ENCODE peak calls at places on chromosomes 2 and 18, in seven cellular contexts. Y is CD8-positive, alpha-beta memory T cell; X is IMR-90; U is cardiac muscle cell; B is right cardiac atrium; W is hepatocyte; S is tibial artery. M is an unnamed sample. For H3K4me1, the result is how much of the 10 kb centered on the place peaks cover.

GRCh38 chr2:110770308-110770695 is 37.9 kb downstream of the ACOXL start:
- DNase-seq in Y (no peak), X (no peak), U (no peak), B (peak), W (no peak), S (no peak), M (no peak)

GRCh38 chr2:86649119-86649947 is 25.7 kb upstream of the RNF103 start:
- DNase-seq in Y (no peak), X (no peak), U (no peak), B (no peak), W (peak), S (no peak), M (no peak)

GRCh38 chr2:43424262-43425207 is 171.3 kb downstream of the THADA start:
- DNase-seq in Y (no peak), X (no peak), U (no peak), B (no peak), W (peak), S (no peak), M (no peak)

GRCh38 chr2:143906850-143907249 is 613.1 kb downstream of the ZEB2 start:
- DNase-seq in Y (no peak), X (no peak), U (no peak), B (no peak), W (no peak), S (no peak), M (no peak)

GRCh38 chr2:161416633-161417427 is 733 bp downstream of the TBR1 start:
- DNase-seq in Y (no peak), X (no peak), U (no peak), B (no peak), W (no peak), S (no peak), M (no peak)

GRCh38 chr2:207110310-207110709 is 55.4 kb downstream of the KLF7 start:
- DNase-seq in Y (no peak), X (no peak), U (no peak), B (no peak), W (no peak), S (no peak), M (no peak)

GRCh38 chr2:175282300-175282699 is 100.8 kb upstream of the ATP5MC3 start:
- DNase-seq in Y (no peak), X (peak), U (peak), B (no peak), W (peak), S (no peak), M (no peak)

GRCh38 chr2:197229509-197230458 is 80.8 kb downstream of the ANKRD44 start:
- DNase-seq in Y (no peak), X (peak), U (no peak), B (no peak), W (no peak), S (no peak), M (no peak)

GRCh38 chr2:100242416-100242815 is 79.9 kb downstream of the LONRF2 start:
- DNase-seq in Y (no peak), X (peak), U (peak), B (peak), W (no peak), S (no peak), M (no peak)

GRCh38 chr2:121489944-121490585 is 40.6 kb upstream of the RNU4ATAC start:
- DNase-seq in Y (no peak), X (no peak), U (peak), B (no peak), W (no peak), S (no peak), M (no peak)

GRCh38 chr2:88092773-88093172 is 25.1 kb downstream of the SMYD1 start:
- DNase-seq in Y (no peak), X (no peak), U (no peak), B (no peak), W (no peak), S (no peak), M (no peak)

GRCh38 chr2:181578829-181579228 is 78.1 kb downstream of the CERKL start:
- DNase-seq in Y (no peak), X (no peak), U (no peak), B (no peak), W (no peak), S (no peak), M (no peak)

GRCh38 chr18:58640891-58641610 is 12.2 kb upstream of the ALPK2 start:
- DNase-seq in Y (no peak), X (no peak), U (no peak), B (no peak), W (no peak), S (no peak), M (no peak)

GRCh38 chr2:133674433-133675331 is 106.4 kb upstream of the NCKAP5 start:
- DNase-seq in Y (no peak), X (peak), U (peak), B (peak), W (peak), S (peak), M (peak)

GRCh38 chr18:31373641-31374040 is 2.9 kb upstream of the DSG4 start:
- DNase-seq in Y (no peak), X (no peak), U (no peak), B (no peak), W (peak), S (no peak), M (no peak)

GRCh38 chr2:54341656-54342055 is 85.6 kb upstream of the TSPYL6 start:
- DNase-seq in Y (no peak), X (no peak), U (no peak), B (no peak), W (no peak), S (no peak), M (no peak)

DNA sequence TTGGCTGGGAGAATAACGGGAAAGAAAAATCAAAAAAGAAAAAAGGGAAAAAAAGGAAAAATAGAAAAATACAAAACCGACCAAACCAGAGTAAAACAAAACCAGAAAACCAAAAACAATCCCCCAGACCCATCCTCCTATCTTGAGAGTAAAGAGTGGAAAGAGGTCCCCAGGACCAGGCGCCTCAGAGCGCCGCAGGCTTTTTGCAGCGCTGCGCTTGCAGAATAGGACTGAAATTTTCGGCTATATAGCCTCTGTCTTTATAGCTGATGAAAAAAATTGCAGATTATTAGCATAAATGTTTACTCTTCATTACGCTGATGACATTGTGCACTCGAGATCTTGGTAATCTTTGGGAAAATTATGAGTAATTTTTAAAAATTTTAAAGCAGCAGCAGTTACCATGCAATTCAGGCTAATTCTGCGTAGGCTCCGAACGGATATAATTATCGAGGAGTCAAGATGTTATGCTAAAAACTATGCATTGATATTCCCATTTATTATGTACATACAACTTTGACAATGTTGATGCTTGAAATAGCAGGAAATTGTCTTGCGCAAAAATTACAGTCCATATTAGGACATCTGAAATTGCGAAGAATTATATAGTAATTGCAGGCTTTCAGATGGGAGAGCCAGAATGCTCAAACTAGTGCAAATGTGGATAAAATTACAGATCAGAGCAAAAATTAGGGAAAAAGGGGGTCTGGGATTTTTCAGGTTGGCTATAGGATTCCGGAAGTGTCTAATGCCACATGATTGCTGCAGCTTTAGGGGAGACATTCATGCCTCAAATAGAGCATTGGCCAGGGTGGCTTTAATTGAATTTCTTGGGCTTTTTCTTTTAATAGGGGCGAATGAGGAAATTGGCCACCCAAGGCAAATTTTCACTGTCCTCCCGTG is 8.4 kb downstream of the DLX1 start:
- DNase-seq in Y (no peak), X (no peak), U (no peak), B (no peak), W (no peak), S (no peak), M (no peak)
- H3K4me3 ChIP-seq in Y (no peak), X (peak), U (no peak), B (peak), W (no peak), S (no peak), M (no peak)

DNA sequence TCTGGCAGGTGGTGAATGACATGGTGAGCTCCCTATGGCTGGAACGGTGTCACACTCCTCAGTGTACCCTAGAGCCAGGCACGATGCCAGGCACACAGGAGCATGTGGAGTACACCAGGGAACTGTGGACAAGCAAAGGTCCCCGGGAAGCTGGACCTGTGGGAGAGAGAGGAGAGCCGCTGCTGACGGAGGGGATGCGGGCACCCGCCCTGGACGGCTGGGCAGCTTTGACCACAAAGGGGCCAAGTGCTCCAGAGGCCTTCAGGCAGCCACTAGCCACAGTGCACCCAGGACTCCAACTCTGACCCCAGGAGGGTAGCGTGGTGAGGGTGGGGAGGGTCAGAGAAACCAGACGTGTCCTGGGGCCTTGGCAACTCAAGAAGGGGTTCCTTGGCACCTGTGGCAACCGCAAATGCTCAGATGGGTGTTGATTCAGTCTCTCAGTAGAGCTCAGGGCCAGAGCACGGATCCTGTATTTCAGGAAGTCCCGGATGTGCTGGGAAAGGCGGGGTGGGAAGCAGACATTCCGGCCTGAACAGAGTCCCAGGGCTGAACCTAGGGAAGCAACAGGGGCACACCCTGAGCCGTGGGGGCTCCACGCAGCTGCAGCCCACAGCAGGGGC is 2.3 kb upstream of the MAB21L4 start:
- DNase-seq in Y (no peak), X (no peak), U (no peak), B (peak), W (no peak), S (no peak), M (no peak)
- H3K27ac ChIP-seq in Y (no peak), X (no peak), U (no peak), B (peak), W (no peak), S (no peak), M (peak)

GRCh38 chr2:65794994-65795393 is 362.6 kb upstream of the SPRED2 start:
- DNase-seq in Y (no peak), X (no peak), U (no peak), B (no peak), W (no peak), S (no peak), M (no peak)
- H3K4me1 ChIP-seq in Y (under half), X (under half), U (under half), B (under half), W (under half), S (under half), M (under half)

DNA sequence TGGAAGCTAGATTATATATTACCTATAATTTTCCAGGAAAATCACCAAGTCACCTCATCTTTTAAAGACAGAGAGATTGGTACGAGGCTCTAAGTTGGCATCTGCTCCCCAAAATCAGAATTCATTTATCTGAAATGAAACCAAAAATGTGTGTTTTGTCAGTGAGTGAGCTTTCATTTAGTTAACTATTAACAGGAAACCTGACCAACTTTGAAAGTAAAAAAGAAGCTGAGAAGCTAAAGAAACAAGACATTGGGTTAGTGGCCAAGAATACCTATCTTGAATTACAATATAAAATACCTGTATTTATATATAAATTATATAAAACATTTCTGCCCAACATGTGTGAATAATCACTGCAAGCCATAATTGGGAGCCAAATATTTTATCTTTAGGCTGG is 1.9 kb downstream of the MPPE1 start:
- DNase-seq in Y (no peak), X (no peak), U (no peak), B (no peak), W (no peak), S (no peak), M (no peak)
- H3K4me3 ChIP-seq in Y (no peak), X (no peak), U (no peak), B (no peak), W (no peak), S (no peak), M (no peak)

GRCh38 chr2:85189606-85190270 is 56.5 kb downstream of the TCF7L1 start:
- DNase-seq in Y (no peak), X (no peak), U (peak), B (no peak), W (peak), S (no peak), M (no peak)
- H3K27ac ChIP-seq in Y (no peak), X (no peak), U (peak), B (no peak), W (peak), S (no peak), M (no peak)

DNA sequence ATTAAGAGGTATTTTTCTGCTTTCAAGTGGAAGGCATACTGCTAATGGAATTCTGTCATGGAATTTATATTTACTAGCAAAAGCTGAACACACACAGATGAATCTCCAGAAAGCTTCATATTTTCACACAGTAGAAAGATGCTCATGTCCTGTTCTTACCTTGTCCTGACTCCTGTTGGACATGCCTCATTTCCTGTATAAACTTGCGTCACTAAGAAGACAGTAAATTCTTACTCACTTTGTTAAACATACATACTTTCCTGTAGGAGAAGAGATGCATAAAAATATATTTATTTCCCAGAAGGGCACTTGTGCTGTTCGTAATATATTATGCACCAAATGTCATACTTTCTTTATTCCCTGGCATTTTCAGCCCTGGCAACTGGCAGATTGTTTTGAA is 238.3 kb upstream of the RASGRP3 start:
- DNase-seq in Y (no peak), X (peak), U (no peak), B (no peak), W (no peak), S (no peak), M (no peak)
- H3K4me1 ChIP-seq in Y (under half), X (under half), U (under half), B (under half), W (under half), S (under half), M (under half)

GRCh38 chr2:27407798-27408491 is 1.4 kb downstream of the PPM1G start:
- DNase-seq in Y (no peak), X (peak), U (peak), B (no peak), W (peak), S (no peak), M (no peak)
- H3K4me3 ChIP-seq in Y (peak), X (peak), U (peak), B (peak), W (peak), S (peak), M (peak)

GRCh38 chr2:134818321-134818720 is 20.1 kb upstream of the ACMSD start:
- DNase-seq in Y (no peak), X (peak), U (no peak), B (no peak), W (peak), S (no peak), M (no peak)
- H3K27ac ChIP-seq in Y (no peak), X (no peak), U (no peak), B (no peak), W (peak), S (no peak), M (no peak)

GRCh38 chr2:1653956-1654695 is 90.2 kb downstream of the PXDN start:
- DNase-seq in Y (no peak), X (peak), U (no peak), B (no peak), W (no peak), S (no peak), M (no peak)
- H3K4me1 ChIP-seq in Y (under half), X (under half), U (under half), B (under half), W (under half), S (under half), M (under half)

M was measured in lower lobe of right lung.